ENCODE peak calls at places on chromosomes 11 and 22, in seven cellular contexts. U, D, Y, T, W, B and V are unnamed samples.

GRCh38 chr11:125956371-125956770 is 10.5 kb downstream of the VSIG10L2 start:
- DNase-seq in T (peak), D (no peak), Y (no peak), B (no peak), U (no peak), W (peak), V (no peak)

GRCh38 chr22:45867118-45867905 is 109.7 kb downstream of the WNT7B start:
- DNase-seq in U (no peak), T (peak), Y (peak), W (no peak), B (peak), D (peak), V (no peak)

GRCh38 chr22:17303840-17304779 is 65.2 kb upstream of the CECR2 start:
- DNase-seq in Y (no peak), W (no peak), T (no peak), D (no peak), B (no peak), U (no peak), V (peak)

GRCh38 chr11:134393638-134394037 is 18.4 kb downstream of the B3GAT1 start:
- DNase-seq in Y (no peak), W (no peak), B (no peak), T (no peak), U (no peak), D (no peak), V (peak)

GRCh38 chr22:30841264-30841663 is 127.3 kb downstream of the MORC2 start:
- DNase-seq in Y (no peak), T (no peak), W (peak), U (no peak), B (no peak), D (no peak), V (no peak)

GRCh38 chr11:118226781-118227180 is 2.0 kb upstream of the JAML start:
- DNase-seq in Y (no peak), W (no peak), T (no peak), U (no peak), B (no peak), D (no peak), V (no peak)

GRCh38 chr11:10304495-10305261 is at the start of gene ADM:
- DNase-seq in U (peak), Y (peak), B (peak), D (peak), T (peak), W (peak), V (peak)

GRCh38 chr11:45098929-45099328 is 47.5 kb upstream of the PRDM11 start:
- DNase-seq in W (no peak), D (no peak), Y (peak), B (no peak), T (no peak), U (no peak), V (peak)

GRCh38 chr11:21806982-21807749 is 385.7 kb upstream of the ANO5 start:
- DNase-seq in B (no peak), T (no peak), U (no peak), Y (no peak), D (no peak), W (no peak), V (no peak)

GRCh38 chr11:127524618-127525017 is 524.0 kb upstream of the KIRREL3 start:
- DNase-seq in B (no peak), W (no peak), U (no peak), T (no peak), Y (no peak), D (no peak), V (no peak)
- H3K18ac ChIP-seq in B (no peak), W (no peak), U (no peak), T (peak), Y (no peak), D (no peak), V (no peak)

GRCh38 chr11:69374110-69374981 is 80.4 kb downstream of the MYEOV start:
- DNase-seq in Y (peak), D (peak), B (no peak), W (no peak), U (no peak), T (no peak), V (no peak)
- H2AK5ac ChIP-seq in Y (no peak), D (no peak), B (no peak), W (peak), U (peak), T (no peak), V (no peak)

DNA sequence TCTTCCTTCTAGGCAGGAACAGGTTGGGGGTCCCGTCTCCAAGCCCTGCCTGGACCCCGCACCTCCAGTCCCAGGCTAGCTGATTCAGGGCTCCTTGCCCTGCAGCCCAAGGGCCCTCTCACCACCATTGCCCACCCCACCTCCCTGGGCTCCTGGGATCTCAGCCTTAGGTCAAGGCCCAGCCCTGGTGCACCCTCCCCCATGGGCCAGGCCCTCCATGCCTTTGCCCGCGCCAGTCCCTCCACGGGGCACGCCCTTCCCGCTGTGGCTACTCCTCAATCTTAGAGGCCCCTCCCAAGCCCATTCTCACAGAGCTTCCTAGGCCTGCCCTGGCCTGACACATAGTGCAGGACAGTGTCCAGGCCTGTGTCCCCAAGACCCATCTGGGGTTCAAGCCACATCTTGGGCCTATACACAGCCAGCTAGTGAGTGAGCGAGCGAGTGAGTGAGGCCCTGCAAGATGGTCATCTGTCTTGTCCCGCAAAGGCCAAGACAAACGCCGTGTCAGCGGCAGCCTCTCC is 6.9 kb downstream of the GP1BB start:
- DNase-seq in U (no peak), Y (peak), B (no peak), T (no peak), W (no peak), D (no peak), V (no peak)
- H3K18ac ChIP-seq in U (peak), Y (no peak), B (no peak), T (peak), W (no peak), D (no peak), V (no peak)

GRCh38 chr11:33934450-33934849 is 42.6 kb upstream of the LMO2 start:
- DNase-seq in B (no peak), D (no peak), Y (no peak), T (no peak), U (no peak), W (no peak), V (no peak)

GRCh38 chr11:33936057-33936456 is 44.2 kb upstream of the LMO2 start:
- DNase-seq in W (no peak), Y (no peak), U (no peak), T (no peak), B (no peak), D (no peak), V (no peak)

GRCh38 chr11:33935466-33935865 is 43.6 kb upstream of the LMO2 start:
- DNase-seq in U (no peak), T (no peak), B (no peak), D (no peak), W (no peak), Y (no peak), V (no peak)

GRCh38 chr11:33933607-33934006 is 41.7 kb upstream of the LMO2 start:
- DNase-seq in T (no peak), D (no peak), U (no peak), W (no peak), B (no peak), Y (no peak), V (no peak)

GRCh38 chr11:33935005-33935404 is 43.1 kb upstream of the LMO2 start:
- DNase-seq in U (no peak), D (no peak), Y (no peak), B (no peak), W (no peak), T (no peak), V (no peak)
- H2AK5ac ChIP-seq in U (no peak), D (no peak), Y (no peak), B (no peak), W (no peak), T (no peak), V (no peak)